ENCODE peak calls at places on chromosomes 5 and 9, in seven cellular contexts. One of them, this sample, is unnamed.

GRCh38 chr9:87793292-87793691 is 67.4 kb downstream of the CTSL start:
- DNase-seq in uterus: no peak
- DNase-seq in lower leg skin: no peak
- DNase-seq in K562: peak
- DNase-seq in NB4: peak
- DNase-seq in Peyer's patch: no peak
- DNase-seq in IMR-90: peak
- DNase-seq in this sample: peak

GRCh38 chr5:76084496-76085285 is 1.5 kb downstream of the SV2C start:
- DNase-seq in IMR-90: no peak
- DNase-seq in uterus: no peak
- DNase-seq in NB4: no peak
- DNase-seq in Peyer's patch: no peak
- DNase-seq in K562: peak
- DNase-seq in lower leg skin: no peak
- DNase-seq in this sample: no peak

GRCh38 chr9:92658176-92658575 is 11.8 kb downstream of the IPPK start:
- DNase-seq in uterus: no peak
- DNase-seq in IMR-90: no peak
- DNase-seq in Peyer's patch: no peak
- DNase-seq in NB4: no peak
- DNase-seq in lower leg skin: no peak
- DNase-seq in K562: no peak
- DNase-seq in this sample: no peak

GRCh38 chr9:131803758-131804411 is 64.0 kb upstream of the RAPGEF1 start:
- DNase-seq in lower leg skin: no peak
- DNase-seq in K562: no peak
- DNase-seq in Peyer's patch: no peak
- DNase-seq in IMR-90: no peak
- DNase-seq in uterus: no peak
- DNase-seq in NB4: no peak
- DNase-seq in this sample: no peak

GRCh38 chr5:66860199-66860975 is 264.2 kb downstream of the MAST4 start:
- DNase-seq in IMR-90: no peak
- DNase-seq in lower leg skin: no peak
- DNase-seq in Peyer's patch: no peak
- DNase-seq in uterus: no peak
- DNase-seq in NB4: no peak
- DNase-seq in K562: no peak
- DNase-seq in this sample: no peak

GRCh38 chr5:163504091-163504931 is 1.1 kb upstream of the MAT2B start:
- DNase-seq in NB4: peak
- DNase-seq in lower leg skin: peak
- DNase-seq in uterus: peak
- DNase-seq in IMR-90: peak
- DNase-seq in K562: peak
- DNase-seq in Peyer's patch: peak
- DNase-seq in this sample: peak

GRCh38 chr5:92421937-92422336 is 1038.8 kb upstream of the ARRDC3 start:
- DNase-seq in K562: no peak
- DNase-seq in lower leg skin: no peak
- DNase-seq in uterus: no peak
- DNase-seq in Peyer's patch: no peak
- DNase-seq in IMR-90: no peak
- DNase-seq in NB4: no peak
- DNase-seq in this sample: no peak

GRCh38 chr9:97220894-97221477 is 86.5 kb upstream of the CCDC180 start:
- DNase-seq in lower leg skin: peak
- DNase-seq in uterus: no peak
- DNase-seq in Peyer's patch: no peak
- DNase-seq in IMR-90: no peak
- DNase-seq in K562: no peak
- DNase-seq in NB4: no peak
- DNase-seq in this sample: no peak

GRCh38 chr5:124979174-124979573 is 232.7 kb upstream of the ZNF608 start:
- DNase-seq in lower leg skin: no peak
- DNase-seq in NB4: no peak
- DNase-seq in uterus: no peak
- DNase-seq in Peyer's patch: no peak
- DNase-seq in K562: no peak
- DNase-seq in IMR-90: peak
- DNase-seq in this sample: no peak

GRCh38 chr9:80797427-80797825 is 891.9 kb downstream of the TLE1 start:
- DNase-seq in lower leg skin: no peak
- DNase-seq in uterus: no peak
- DNase-seq in K562: no peak
- DNase-seq in IMR-90: no peak
- DNase-seq in Peyer's patch: no peak
- DNase-seq in NB4: no peak
- DNase-seq in this sample: no peak

GRCh38 chr5:149206524-149207141 is 65.0 kb upstream of the AFAP1L1 start:
- DNase-seq in uterus: no peak
- DNase-seq in NB4: no peak
- DNase-seq in Peyer's patch: no peak
- DNase-seq in K562: no peak
- DNase-seq in IMR-90: peak
- DNase-seq in lower leg skin: no peak
- DNase-seq in this sample: no peak

GRCh38 chr9:38644601-38645000 is 24.2 kb upstream of the ANKRD18A start:
- DNase-seq in Peyer's patch: no peak
- DNase-seq in IMR-90: no peak
- DNase-seq in K562: no peak
- DNase-seq in lower leg skin: no peak
- DNase-seq in uterus: no peak
- DNase-seq in NB4: no peak
- DNase-seq in this sample: no peak

GRCh38 chr9:134768332-134769083 is 112.1 kb upstream of the FCN2 start:
- DNase-seq in K562: no peak
- DNase-seq in Peyer's patch: no peak
- DNase-seq in lower leg skin: no peak
- DNase-seq in NB4: peak
- DNase-seq in uterus: peak
- DNase-seq in IMR-90: no peak
- DNase-seq in this sample: no peak

GRCh38 chr9:79573697-79573976 is 1.9 kb downstream of the TLE4 start:
- DNase-seq in Peyer's patch: no peak
- DNase-seq in K562: no peak
- DNase-seq in uterus: no peak
- DNase-seq in IMR-90: no peak
- DNase-seq in NB4: no peak
- DNase-seq in lower leg skin: no peak
- DNase-seq in this sample: no peak

GRCh38 chr5:43256261-43256966 is 56.8 kb downstream of the HMGCS1 start:
- DNase-seq in uterus: no peak
- DNase-seq in NB4: no peak
- DNase-seq in IMR-90: no peak
- DNase-seq in K562: no peak
- DNase-seq in lower leg skin: peak
- DNase-seq in Peyer's patch: no peak
- DNase-seq in this sample: no peak

GRCh38 chr5:59673438-59674058 is 220.0 kb downstream of the PDE4D start:
- DNase-seq in uterus: no peak
- DNase-seq in K562: peak
- DNase-seq in lower leg skin: no peak
- DNase-seq in NB4: peak
- DNase-seq in IMR-90: peak
- DNase-seq in Peyer's patch: no peak
- DNase-seq in this sample: peak

GRCh38 chr5:74116266-74116665 is 490.3 kb downstream of the ARHGEF28 start:
- DNase-seq in Peyer's patch: no peak
- DNase-seq in NB4: no peak
- DNase-seq in K562: no peak
- DNase-seq in IMR-90: peak
- DNase-seq in uterus: no peak
- DNase-seq in lower leg skin: no peak
- DNase-seq in this sample: peak

GRCh38 chr5:54621048-54621447 is 103.5 kb downstream of the SNX18 start:
- DNase-seq in uterus: no peak
- DNase-seq in lower leg skin: no peak
- DNase-seq in IMR-90: no peak
- DNase-seq in NB4: no peak
- DNase-seq in Peyer's patch: no peak
- DNase-seq in K562: no peak
- DNase-seq in this sample: no peak

GRCh38 chr9:137391411-137391754 is 31.6 kb downstream of the EXD3 start:
- DNase-seq in K562: no peak
- DNase-seq in IMR-90: no peak
- DNase-seq in Peyer's patch: peak
- DNase-seq in NB4: no peak
- DNase-seq in lower leg skin: no peak
- DNase-seq in uterus: peak
- DNase-seq in this sample: no peak
- TF ChIP-seq POLR2A in K562: no peak
- TF ChIP-seq POLR2A in IMR-90: no peak
- TF ChIP-seq POLR2A in Peyer's patch: no peak
- TF ChIP-seq POLR2A in NB4: no peak
- TF ChIP-seq POLR2A in lower leg skin: no peak
- TF ChIP-seq POLR2A in uterus: no peak
- TF ChIP-seq POLR2A in this sample: no peak

GRCh38 chr9:6703898-6704639 is 53.7 kb upstream of the KDM4C start:
- DNase-seq in lower leg skin: peak
- DNase-seq in IMR-90: peak
- DNase-seq in Peyer's patch: peak
- DNase-seq in NB4: peak
- DNase-seq in uterus: peak
- DNase-seq in K562: no peak
- DNase-seq in this sample: peak
- TF ChIP-seq POLR2A in lower leg skin: peak
- TF ChIP-seq POLR2A in IMR-90: no peak
- TF ChIP-seq POLR2A in Peyer's patch: peak
- TF ChIP-seq POLR2A in NB4: no peak
- TF ChIP-seq POLR2A in uterus: peak
- TF ChIP-seq POLR2A in K562: no peak
- TF ChIP-seq POLR2A in this sample: peak

GRCh38 chr5:34915139-34915855 is at the start of the genes BRIX1 and RAD1:
- DNase-seq in K562: peak
- DNase-seq in Peyer's patch: peak
- DNase-seq in lower leg skin: peak
- DNase-seq in NB4: peak
- DNase-seq in IMR-90: peak
- DNase-seq in uterus: peak
- DNase-seq in this sample: peak
- TF ChIP-seq POLR2A in K562: peak
- TF ChIP-seq POLR2A in Peyer's patch: peak
- TF ChIP-seq POLR2A in lower leg skin: no peak
- TF ChIP-seq POLR2A in NB4: peak
- TF ChIP-seq POLR2A in IMR-90: peak
- TF ChIP-seq POLR2A in uterus: peak
- TF ChIP-seq POLR2A in this sample: peak

GRCh38 chr5:110323832-110324231 is 402.6 kb downstream of the TMEM232 start:
- DNase-seq in NB4: no peak
- DNase-seq in IMR-90: no peak
- DNase-seq in lower leg skin: no peak
- DNase-seq in Peyer's patch: no peak
- DNase-seq in K562: no peak
- DNase-seq in uterus: no peak
- DNase-seq in this sample: no peak
- TF ChIP-seq POLR2A in NB4: no peak
- TF ChIP-seq POLR2A in IMR-90: no peak
- TF ChIP-seq POLR2A in lower leg skin: no peak
- TF ChIP-seq POLR2A in Peyer's patch: no peak
- TF ChIP-seq POLR2A in K562: no peak
- TF ChIP-seq POLR2A in uterus: no peak
- TF ChIP-seq POLR2A in this sample: no peak

GRCh38 chr9:100011062-100011681 is 87.6 kb downstream of the ERP44 start:
- DNase-seq in NB4: peak
- DNase-seq in IMR-90: peak
- DNase-seq in Peyer's patch: peak
- DNase-seq in K562: peak
- DNase-seq in lower leg skin: no peak
- DNase-seq in uterus: no peak
- DNase-seq in this sample: peak

GRCh38 chr9:100019541-100019940 is 79.3 kb downstream of the ERP44 start:
- DNase-seq in lower leg skin: no peak
- DNase-seq in uterus: no peak
- DNase-seq in K562: no peak
- DNase-seq in NB4: no peak
- DNase-seq in Peyer's patch: no peak
- DNase-seq in IMR-90: no peak
- DNase-seq in this sample: no peak

GRCh38 chr9:100014846-100015245 is 84.0 kb downstream of the ERP44 start:
- DNase-seq in IMR-90: no peak
- DNase-seq in NB4: no peak
- DNase-seq in K562: no peak
- DNase-seq in Peyer's patch: no peak
- DNase-seq in uterus: no peak
- DNase-seq in lower leg skin: no peak
- DNase-seq in this sample: no peak

DNA sequence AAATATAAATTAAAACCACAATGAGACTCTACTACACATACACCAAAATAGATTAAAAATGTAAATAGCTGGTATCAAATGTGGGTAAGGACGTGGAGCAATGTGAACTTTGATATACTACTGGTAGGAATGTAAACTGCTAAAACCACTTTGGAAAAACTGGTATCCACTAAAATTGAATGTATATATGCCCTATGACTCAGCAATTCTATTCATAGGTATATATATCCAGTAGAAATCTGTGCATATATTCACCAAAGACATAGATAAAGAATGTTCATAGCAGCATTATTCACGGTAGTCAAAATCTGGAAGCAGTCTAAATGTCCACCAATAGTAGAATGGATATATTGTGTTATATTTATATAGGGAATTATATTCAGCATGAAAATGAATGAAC is 85.2 kb downstream of the ERP44 start:
- DNase-seq in uterus: no peak
- DNase-seq in lower leg skin: no peak
- DNase-seq in Peyer's patch: no peak
- DNase-seq in K562: no peak
- DNase-seq in IMR-90: peak
- DNase-seq in NB4: no peak
- DNase-seq in this sample: no peak
- TF ChIP-seq POLR2A in uterus: no peak
- TF ChIP-seq POLR2A in lower leg skin: no peak
- TF ChIP-seq POLR2A in Peyer's patch: no peak
- TF ChIP-seq POLR2A in K562: no peak
- TF ChIP-seq POLR2A in IMR-90: no peak
- TF ChIP-seq POLR2A in NB4: no peak
- TF ChIP-seq POLR2A in this sample: no peak